ENCODE peak calls at places on chromosomes 16 and 17, in nine cellular contexts. P, W, E, M, Y, K, H, N and B are unnamed samples.

GRCh38 chr17:7640783-7641182 is 9.9 kb upstream of the ATP1B2 start:
- DNase-seq in P (no peak), W (no peak), E (no peak), M (no peak), Y (no peak), K (no peak), H (no peak), N (no peak), B (no peak)

GRCh38 chr17:42109086-42109485 is 3.4 kb downstream of the DHX58 start:
- DNase-seq in P (no peak), W (no peak), E (no peak), M (no peak), Y (no peak), K (no peak), H (no peak), N (no peak), B (no peak)

GRCh38 chr17:19383681-19384470 is 3.1 kb downstream of the MFAP4 start:
- DNase-seq in P (no peak), W (no peak), E (no peak), M (no peak), Y (no peak), K (no peak), H (no peak), N (no peak), B (no peak)

GRCh38 chr16:83704656-83705055 is 103.1 kb upstream of the HSBP1 start:
- DNase-seq in P (no peak), W (no peak), E (no peak), M (no peak), Y (no peak), K (no peak), H (no peak), N (no peak), B (no peak)

GRCh38 chr17:4772235-4772613 is 538 bp downstream of the TM4SF5 start:
- DNase-seq in P (no peak), W (no peak), E (no peak), M (no peak), Y (peak), K (no peak), H (no peak), N (no peak), B (no peak)

GRCh38 chr17:73623247-73623646 is 21.0 kb downstream of the SDK2 start:
- DNase-seq in P (no peak), W (no peak), E (no peak), M (no peak), Y (no peak), K (no peak), H (no peak), N (no peak), B (no peak)

GRCh38 chr16:87333581-87334331 is 16.6 kb upstream of the C16orf95 start:
- DNase-seq in P (no peak), W (no peak), E (no peak), M (no peak), Y (no peak), K (no peak), H (no peak), N (no peak), B (no peak)

GRCh38 chr16:50627419-50627818 is 53.7 kb downstream of the SNX20 start:
- DNase-seq in P (peak), W (no peak), E (no peak), M (peak), Y (no peak), K (peak), H (no peak), N (peak), B (peak)

GRCh38 chr16:12062343-12063003 is 85.9 kb downstream of the SNX29 start:
- DNase-seq in P (no peak), W (peak), E (no peak), M (peak), Y (no peak), K (no peak), H (peak), N (no peak), B (peak)

GRCh38 chr17:64025732-64026294 is 5.4 kb upstream of the ICAM2 start:
- DNase-seq in P (peak), W (no peak), E (no peak), M (peak), Y (peak), K (peak), H (peak), N (peak), B (peak)

GRCh38 chr16:66194866-66195265 is 171.6 kb upstream of the CDH5 start:
- DNase-seq in P (no peak), W (no peak), E (no peak), M (no peak), Y (no peak), K (no peak), H (no peak), N (no peak), B (no peak)

GRCh38 chr17:19306160-19307111 is 56.1 kb downstream of the B9D1 start:
- DNase-seq in P (no peak), W (no peak), E (no peak), M (no peak), Y (no peak), K (no peak), H (no peak), N (no peak), B (no peak)

GRCh38 chr17:71110326-71110725 is 941.0 kb downstream of the KCNJ2 start:
- DNase-seq in P (no peak), W (no peak), E (no peak), M (no peak), Y (no peak), K (no peak), H (peak), N (no peak), B (no peak)

GRCh38 chr17:9644910-9645751 is at the start of gene USP43:
- DNase-seq in P (no peak), W (no peak), E (peak), M (no peak), Y (peak), K (peak), H (no peak), N (no peak), B (no peak)

GRCh38 chr16:66028505-66029216 is 337.8 kb upstream of the CDH5 start:
- DNase-seq in P (no peak), W (no peak), E (no peak), M (peak), Y (no peak), K (no peak), H (peak), N (no peak), B (peak)

GRCh38 chr17:31327534-31328526 is 6.4 kb upstream of the EVI2A start:
- DNase-seq in P (no peak), W (no peak), E (no peak), M (peak), Y (no peak), K (no peak), H (peak), N (no peak), B (peak)

GRCh38 chr16:59067207-59067606 is 333.1 kb upstream of the GOT2 start:
- DNase-seq in P (no peak), W (peak), E (no peak), M (peak), Y (no peak), K (no peak), H (peak), N (no peak), B (no peak)

GRCh38 chr17:42780816-42781638 is 617 bp downstream of the WNK4 start:
- DNase-seq in P (no peak), W (no peak), E (no peak), M (no peak), Y (no peak), K (peak), H (no peak), N (no peak), B (no peak)

GRCh38 chr17:56603486-56604238 is 10.2 kb downstream of the NOG start:
- DNase-seq in P (no peak), W (no peak), E (no peak), M (no peak), Y (no peak), K (no peak), H (no peak), N (no peak), B (peak)

GRCh38 chr17:17508641-17509591 is 12.7 kb upstream of the RASD1 start:
- DNase-seq in P (no peak), W (no peak), E (no peak), M (no peak), Y (no peak), K (no peak), H (no peak), N (no peak), B (no peak)